ENCODE peak calls at places on chromosomes 1 and 21, in seven cellular contexts. C is HT1080, Q is iris pigment epithelial cell, D is mesothelial cell of epicardium, Z is transverse colon, I is NCI-H1930, W is left ventricle myocardium inferior. L is an unnamed sample.

GRCh38 chr21:42426424-42426823 is 22.7 kb downstream of the UBASH3A start:
- DNase-seq in C (no peak), Q (no peak), D (no peak), Z (no peak), I (no peak), W (no peak), L (no peak)

GRCh38 chr1:185441608-185442007 is 124.6 kb upstream of the IVNS1ABP start:
- DNase-seq in C (peak), Q (peak), D (peak), Z (no peak), I (no peak), W (no peak), L (no peak)

GRCh38 chr1:228376262-228376628 is 30.4 kb downstream of the TRIM11 start:
- DNase-seq in C (no peak), Q (peak), D (no peak), Z (no peak), I (no peak), W (no peak), L (no peak)

GRCh38 chr1:180805316-180805715 is 107.4 kb upstream of the KIAA1614 start:
- DNase-seq in C (no peak), Q (no peak), D (no peak), Z (no peak), I (no peak), W (no peak), L (no peak)

GRCh38 chr1:245751671-245752070 is 596.9 kb downstream of the KIF26B start:
- DNase-seq in C (no peak), Q (no peak), D (no peak), Z (no peak), I (no peak), W (no peak), L (no peak)

GRCh38 chr1:229651546-229651945 is 25.5 kb downstream of the URB2 start:
- DNase-seq in C (no peak), Q (no peak), D (no peak), Z (no peak), I (no peak), W (no peak), L (no peak)

GRCh38 chr1:12546771-12547585 is 71.0 kb downstream of the DHRS3 start:
- DNase-seq in C (no peak), Q (no peak), D (no peak), Z (peak), I (no peak), W (peak), L (no peak)

GRCh38 chr1:218668151-218668550 is 323.0 kb downstream of the TGFB2 start:
- DNase-seq in C (no peak), Q (no peak), D (no peak), Z (no peak), I (no peak), W (no peak), L (no peak)

GRCh38 chr1:64295566-64295965 is 92.1 kb downstream of the UBE2U start:
- DNase-seq in C (no peak), Q (peak), D (no peak), Z (no peak), I (no peak), W (no peak), L (no peak)

GRCh38 chr1:150995896-150996295 is 10.8 kb downstream of the MINDY1 start:
- DNase-seq in C (no peak), Q (peak), D (no peak), Z (no peak), I (peak), W (peak), L (peak)

GRCh38 chr1:93616221-93616995 is 65.2 kb downstream of the BCAR3 start:
- DNase-seq in C (no peak), Q (no peak), D (no peak), Z (peak), I (no peak), W (no peak), L (peak)

GRCh38 chr1:155831279-155831976 is 25.6 kb downstream of the GON4L start:
- DNase-seq in C (no peak), Q (no peak), D (no peak), Z (no peak), I (no peak), W (no peak), L (no peak)

GRCh38 chr21:46124083-46124925 is 26.4 kb downstream of the COL6A2 start:
- DNase-seq in C (no peak), Q (no peak), D (no peak), Z (no peak), I (no peak), W (no peak), L (peak)

GRCh38 chr21:44756416-44757185 is 45.0 kb downstream of the UBE2G2 start:
- DNase-seq in C (no peak), Q (no peak), D (no peak), Z (no peak), I (no peak), W (no peak), L (no peak)

GRCh38 chr1:49298304-49298703 is 521.6 kb upstream of the BEND5 start:
- DNase-seq in C (no peak), Q (peak), D (no peak), Z (no peak), I (no peak), W (no peak), L (no peak)

GRCh38 chr1:63593887-63594617 is 841 bp downstream of the PGM1 start:
- DNase-seq in C (peak), Q (peak), D (peak), Z (peak), I (no peak), W (peak), L (peak)

GRCh38 chr1:99784809-99785255 is 18.4 kb upstream of the FRRS1 start:
- DNase-seq in C (no peak), Q (no peak), D (no peak), Z (no peak), I (no peak), W (no peak), L (no peak)

GRCh38 chr1:46535063-46535462 is 16.4 kb downstream of the KNCN start:
- DNase-seq in C (no peak), Q (no peak), D (no peak), Z (peak), I (no peak), W (no peak), L (peak)

GRCh38 chr21:42534361-42534900 is 20.8 kb downstream of the SLC37A1 start:
- DNase-seq in C (peak), Q (no peak), D (no peak), Z (peak), I (no peak), W (no peak), L (peak)

GRCh38 chr21:44057960-44058651 is 46.0 kb downstream of the TRAPPC10 start:
- DNase-seq in C (no peak), Q (peak), D (no peak), Z (no peak), I (no peak), W (no peak), L (no peak)

GRCh38 chr1:175193339-175193950 is 869 bp upstream of the KIAA0040 start:
- DNase-seq in C (no peak), Q (no peak), D (no peak), Z (no peak), I (no peak), W (no peak), L (no peak)

GRCh38 chr1:32028746-32029145 is 15.1 kb downstream of the KHDRBS1 start:
- DNase-seq in C (no peak), Q (no peak), D (no peak), Z (no peak), I (no peak), W (no peak), L (no peak)

GRCh38 chr1:203676455-203676854 is 49.8 kb downstream of the ATP2B4 start:
- DNase-seq in C (no peak), Q (no peak), D (no peak), Z (no peak), I (no peak), W (no peak), L (no peak)

GRCh38 chr1:151476083-151476482 is 16.8 kb upstream of the POGZ start:
- DNase-seq in C (peak), Q (peak), D (no peak), Z (no peak), I (no peak), W (no peak), L (no peak)

L was measured in WERI-Rb-1.